ENCODE peak calls at places on chromosome 18, in eight cellular contexts. X is stimulated activated naive CD8-positive, alpha-beta T cell treated with anti-CD3 and anti-CD28 coated beads, Interleukin-15, amount 100 ng/mL, for 72 hours; D is GM23338; H is CD8-positive, alpha-beta memory T cell; K is stimulated activated CD4-positive, alpha-beta T cell treated with anti-CD3 and anti-CD28 coated beads, Interleukin-12 subunit alpha, Interleukin-12 subunit beta, amount 100 ng/mL, for 4 hours; V is activated T-helper 1 cell treated with anti-CD3 and anti-CD28 coated beads, Interleukin-12 subunit alpha, Interleukin-12 subunit beta, Interleukin-2, Interleukin-4 antibody, amounts not matched to agents 30 ng/mL and 10 ng/mL and 1 ng/mL, durations not matched to agents 14 hours and 24 hours and 36 hours; F is AG08396; N is dermis blood vessel endothelial cell. Q is an unnamed sample.

GRCh38 chr18:5543854-5544389 is at the start of gene EPB41L3:
- DNase-seq in X (no peak), D (peak; percentile 54), H (no peak), K (no peak), V (no peak), F (no peak), N (peak; percentile 54), Q (no peak)

GRCh38 chr18:78994000-78994399 is 14.4 kb downstream of the SALL3 start:
- DNase-seq in X (no peak), D (no peak), H (no peak), K (no peak), V (no peak), F (no peak), N (no peak), Q (no peak)

GRCh38 chr18:47110875-47111274 is 39.4 kb downstream of the HDHD2 start:
- DNase-seq in X (no peak), D (no peak), H (no peak), K (no peak), V (no peak), F (no peak), N (no peak), Q (no peak)

GRCh38 chr18:35110037-35110436 is 68.8 kb downstream of the MAPRE2 start:
- DNase-seq in X (no peak), D (no peak), H (no peak), K (no peak), V (no peak), F (no peak), N (no peak), Q (no peak)

GRCh38 chr18:1361931-1362330 is 457.3 kb downstream of the ADCYAP1 start:
- DNase-seq in X (no peak), D (no peak), H (no peak), K (no peak), V (no peak), F (no peak), N (no peak), Q (no peak)

GRCh38 chr18:7021994-7022840 is 95.4 kb downstream of the LAMA1 start:
- DNase-seq in X (no peak), D (no peak), H (no peak), K (no peak), V (no peak), F (peak; percentile 44), N (peak; percentile 68), Q (peak; percentile 19)

GRCh38 chr18:24917767-24918166 is 434.2 kb downstream of the ZNF521 start:
- DNase-seq in X (no peak), D (no peak), H (no peak), K (no peak), V (no peak), F (no peak), N (no peak), Q (no peak)

GRCh38 chr18:22422909-22423548 is 5.3 kb upstream of the CTAGE1 start:
- DNase-seq in X (no peak), D (no peak), H (no peak), K (no peak), V (no peak), F (peak; percentile 45), N (peak; percentile 64), Q (no peak)

GRCh38 chr18:9095297-9096012 is 7.0 kb upstream of the NDUFV2 start:
- DNase-seq in X (peak; percentile 84), D (no peak), H (peak; percentile 66), K (peak; percentile 25), V (peak; percentile 61), F (peak; percentile 14), N (peak; percentile 41), Q (no peak)

GRCh38 chr18:76429262-76430126 is 65.5 kb downstream of the ZNF516 start:
- DNase-seq in X (no peak), D (no peak), H (no peak), K (no peak), V (no peak), F (no peak), N (no peak), Q (no peak)

Q was measured in HFFc6.